ENCODE peak calls at places on chromosomes 1 and 21, in seven cellular contexts. G, P, N, A, R, J and D are unnamed samples.

GRCh38 chr1:26353976-26354820 is at the start of gene CRYBG2:
- DNase-seq in P (no peak), N (no peak), G (no peak), J (no peak), A (peak; percentile 84), R (no peak), D (no peak)

GRCh38 chr1:162381383-162381782 is at the start of gene C1orf226:
- DNase-seq in P (no peak), N (no peak), J (no peak), R (no peak), A (peak; percentile 46), G (no peak), D (no peak)

GRCh38 chr1:229855999-229856650 is 210.9 kb upstream of the GALNT2 start:
- DNase-seq in G (no peak), A (peak; percentile 50), J (no peak), R (peak; percentile 65), N (peak; percentile 50), P (no peak), D (no peak)

GRCh38 chr1:179322481-179323026 is 29.0 kb downstream of the SOAT1 start:
- DNase-seq in J (no peak), P (no peak), R (no peak), A (no peak), G (no peak), N (no peak), D (no peak)

GRCh38 chr21:16258834-16259611 is 529.2 kb downstream of the USP25 start:
- DNase-seq in J (no peak), R (no peak), A (no peak), P (no peak), N (no peak), G (no peak), D (no peak)

GRCh38 chr1:68819190-68819829 is 322.4 kb upstream of the DEPDC1 start:
- DNase-seq in A (no peak), P (no peak), R (no peak), J (peak; percentile 13), N (no peak), G (no peak), D (peak; percentile 1)

GRCh38 chr1:87867631-87868030 is 539.0 kb downstream of the LMO4 start:
- DNase-seq in J (no peak), P (no peak), G (no peak), A (no peak), R (no peak), N (no peak), D (no peak)

GRCh38 chr1:156870734-156871133 is 10.1 kb downstream of the NTRK1 start:
- DNase-seq in G (no peak), N (no peak), R (no peak), P (no peak), J (no peak), A (no peak), D (no peak)

GRCh38 chr1:232335751-232336274 is 294.1 kb downstream of the SIPA1L2 start:
- DNase-seq in G (no peak), N (no peak), P (no peak), A (no peak), J (no peak), R (no peak), D (no peak)

GRCh38 chr21:38800924-38801744 is 4.6 kb upstream of the ETS2 start:
- DNase-seq in R (no peak), A (no peak), P (no peak), G (no peak), J (no peak), N (no peak), D (no peak)

GRCh38 chr1:29784276-29785136 is 548.2 kb downstream of the PTPRU start:
- DNase-seq in A (no peak), P (no peak), J (no peak), R (no peak), N (no peak), G (no peak), D (no peak)

GRCh38 chr1:211352985-211353515 is 26.4 kb downstream of the TRAF5 start:
- DNase-seq in J (peak; percentile 42), R (no peak), P (peak; percentile 79), A (peak; percentile 73), N (no peak), G (no peak), D (peak; percentile 52)

GRCh38 chr1:3821004-3821933 is 25.0 kb upstream of the LRRC47 start:
- DNase-seq in A (no peak), J (no peak), G (no peak), N (no peak), R (no peak), P (no peak), D (no peak)

GRCh38 chr1:78370356-78370755 is 120.4 kb upstream of the PTGFR start:
- DNase-seq in N (no peak), A (no peak), R (no peak), G (no peak), J (no peak), P (no peak), D (no peak)

GRCh38 chr1:161198877-161199431 is at the start of gene ADAMTS4:
- DNase-seq in A (peak; percentile 54), P (no peak), N (peak; percentile 86), G (peak; percentile 85), R (no peak), J (peak; percentile 56), D (no peak)

GRCh38 chr1:15261155-15262002 is 14.4 kb downstream of the FHAD1 start:
- DNase-seq in R (no peak), J (peak; percentile 43), A (peak; percentile 52), P (peak; percentile 68), N (no peak), G (peak; percentile 71), D (no peak)

GRCh38 chr1:198669023-198669698 is 30.3 kb downstream of the PTPRC start:
- DNase-seq in G (no peak), J (no peak), R (no peak), N (no peak), P (peak; percentile 16), A (no peak), D (peak; percentile 37)

GRCh38 chr1:152777510-152778137 is 2.7 kb downstream of the LCE1F start:
- DNase-seq in J (no peak), P (peak; percentile 30), R (no peak), A (no peak), N (no peak), G (no peak), D (peak; percentile 6)

GRCh38 chr1:66055092-66055491 is 262.4 kb downstream of the PDE4B start:
- DNase-seq in P (no peak), N (no peak), J (no peak), R (no peak), G (no peak), A (no peak), D (no peak)

GRCh38 chr1:155017021-155017945 is 14.7 kb downstream of the ZBTB7B start:
- DNase-seq in J (peak; percentile 83), R (peak; percentile 88), A (peak; percentile 96), N (peak; percentile 89), P (peak; percentile 88), G (peak; percentile 97), D (peak; percentile 95)
- TF ChIP-seq POLR2A in J (no peak), R (peak; percentile 43), A (peak; percentile 58), N (peak; percentile 62), P (no peak), G (no peak), D (peak; percentile 33)

GRCh38 chr1:173489929-173490328 is 12.8 kb downstream of the PRDX6 start:
- DNase-seq in R (no peak), P (no peak), G (no peak), J (no peak), A (no peak), N (no peak), D (no peak)
- TF ChIP-seq POLR2A in R (no peak), P (no peak), G (no peak), J (no peak), A (no peak), N (no peak), D (no peak)

DNA sequence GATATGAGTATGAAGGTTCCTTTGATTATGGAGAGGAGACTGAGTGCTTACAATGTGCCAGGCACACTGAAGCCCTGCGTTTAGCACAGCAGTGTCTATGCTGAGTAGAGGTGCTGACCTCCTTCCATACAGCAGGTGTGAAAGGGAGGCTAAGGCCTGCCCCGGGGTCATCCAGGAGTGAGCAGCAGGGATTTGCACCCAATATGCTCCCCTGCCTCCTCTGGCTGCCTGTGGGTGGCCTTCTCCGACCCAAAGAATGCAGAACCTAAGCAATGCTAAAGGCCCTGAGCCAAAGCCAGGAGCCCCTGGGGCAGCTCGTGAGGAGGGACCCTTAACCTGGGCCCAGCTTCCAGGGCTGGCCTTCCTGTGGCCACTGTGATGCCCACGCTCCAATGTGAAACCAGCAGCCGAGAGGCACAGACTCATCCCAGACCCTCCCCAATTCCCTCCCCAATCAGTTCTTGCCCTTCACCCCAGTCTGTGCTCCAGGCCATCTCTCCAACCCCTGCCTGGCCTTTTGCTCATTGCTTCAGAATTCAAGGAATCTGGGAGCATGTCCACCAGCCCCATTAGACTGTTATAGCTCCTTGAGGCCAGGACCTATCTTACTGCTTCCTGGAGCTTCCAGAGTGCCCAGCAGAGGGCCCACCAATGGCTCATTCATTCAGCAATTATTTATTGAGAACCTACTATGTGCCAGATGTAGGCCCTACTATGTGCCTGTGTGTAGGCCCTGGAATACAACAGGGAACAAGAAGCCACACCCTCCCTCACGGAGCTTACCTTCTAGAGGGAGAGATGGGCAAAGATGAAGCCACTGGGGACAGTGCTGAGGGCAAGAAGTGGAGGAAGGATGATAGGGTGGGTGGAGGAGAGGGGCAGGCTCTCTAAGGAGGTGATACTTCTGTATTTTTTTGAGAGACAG is 53.3 kb downstream of the TAS1R2 start:
- DNase-seq in A (no peak), P (no peak), J (no peak), N (no peak), R (no peak), G (no peak), D (no peak)
- TF ChIP-seq POLR2A in A (no peak), P (no peak), J (no peak), N (no peak), R (no peak), G (no peak), D (no peak)

GRCh38 chr1:207051615-207051943 is 571 bp upstream of the YOD1 start:
- DNase-seq in J (no peak), N (no peak), G (no peak), P (no peak), R (no peak), A (no peak), D (no peak)

GRCh38 chr1:207050428-207050767 is 610 bp downstream of the YOD1 start:
- DNase-seq in N (no peak), R (no peak), A (no peak), P (no peak), J (peak; percentile 52), G (no peak), D (no peak)

GRCh38 chr1:207049974-207050391 is 1.0 kb downstream of the YOD1 start:
- DNase-seq in N (peak; percentile 37), A (peak; percentile 72), P (peak; percentile 38), R (no peak), G (no peak), J (peak; percentile 78), D (peak; percentile 84)

GRCh38 chr1:207049514-207049913 is 1.5 kb downstream of the YOD1 start:
- DNase-seq in N (no peak), P (no peak), G (no peak), R (no peak), J (no peak), A (no peak), D (no peak)

GRCh38 chr1:207050768-207051614 is at the start of gene YOD1:
- DNase-seq in R (peak; percentile 63), J (peak; percentile 96), P (peak; percentile 86), N (peak; percentile 95), A (peak; percentile 94), G (peak; percentile 95), D (peak; percentile 96)
- TF ChIP-seq POLR2A in R (peak; percentile 79), J (no peak), P (peak; percentile 54), N (no peak), A (peak; percentile 26), G (no peak), D (peak; percentile 87)

GRCh38 chr1:21783679-21784603 is 992 bp upstream of the USP48 start:
- DNase-seq in P (peak; percentile 97), G (no peak), N (peak; percentile 42), R (no peak), A (peak; percentile 15), J (no peak), D (no peak)
- TF ChIP-seq POLR2A in P (no peak), G (no peak), N (no peak), R (no peak), A (no peak), J (no peak), D (no peak)